ENCODE peak calls at places on chromosomes 2 and 18, in seven cellular contexts. H is BE2C; L is kidney; Q is psoas muscle; A is mucosa of descending colon; V is CD8-positive, alpha-beta memory T cell; U is aorta. K is an unnamed sample.

GRCh38 chr2:73292906-73293533 is 328 bp downstream of the EGR4 start:
- DNase-seq in U (no peak), A (no peak), Q (no peak), H (no peak), V (no peak), L (peak; percentile 71), K (no peak)

GRCh38 chr2:11133238-11133935 is 21.9 kb upstream of the SLC66A3 start:
- DNase-seq in H (no peak), Q (no peak), U (no peak), A (no peak), V (no peak), L (no peak), K (no peak)

GRCh38 chr2:71510196-71510807 is 56.9 kb downstream of the DYSF start:
- DNase-seq in A (peak; percentile 82), V (peak; percentile 64), U (peak; percentile 93), Q (peak; percentile 72), L (peak; percentile 86), H (peak; percentile 64), K (peak; percentile 46)

GRCh38 chr2:135256531-135257258 is 204.6 kb downstream of the RAB3GAP1 start:
- DNase-seq in A (no peak), H (no peak), V (no peak), L (no peak), U (no peak), Q (no peak), K (no peak)

GRCh38 chr2:86249176-86249842 is 50.1 kb downstream of the MRPL35 start:
- DNase-seq in H (peak; percentile 57), A (no peak), L (no peak), V (no peak), Q (no peak), U (no peak), K (no peak)

GRCh38 chr2:215598376-215598975 is 162.6 kb upstream of the FN1 start:
- DNase-seq in A (no peak), V (no peak), L (no peak), H (no peak), U (no peak), Q (no peak), K (no peak)

GRCh38 chr18:26405190-26405781 is 143.1 kb downstream of the KCTD1 start:
- DNase-seq in H (peak; percentile 33), A (peak; percentile 16), U (no peak), L (peak; percentile 76), Q (no peak), V (no peak), K (no peak)

GRCh38 chr2:42010743-42011298 is 37.0 kb upstream of the PKDCC start:
- DNase-seq in U (no peak), A (peak; percentile 25), H (no peak), V (no peak), L (peak; percentile 86), Q (no peak), K (no peak)

GRCh38 chr2:160375802-160376469 is 117.7 kb downstream of the RBMS1 start:
- DNase-seq in A (no peak), Q (no peak), U (no peak), L (no peak), V (no peak), H (no peak), K (no peak)

GRCh38 chr2:159185401-159186130 is 100.9 kb downstream of the WDSUB1 start:
- DNase-seq in U (no peak), V (no peak), L (no peak), H (peak; percentile 46), A (peak; percentile 51), Q (no peak), K (no peak)

GRCh38 chr18:13548944-13549878 is 177.1 kb downstream of the FAM210A start:
- DNase-seq in H (no peak), A (no peak), Q (no peak), V (no peak), L (no peak), U (no peak), K (no peak)

GRCh38 chr2:112615051-112615450 is 30.6 kb downstream of the CHCHD5 start:
- DNase-seq in L (no peak), U (no peak), H (no peak), V (no peak), Q (no peak), A (no peak), K (no peak)

GRCh38 chr2:224885295-224885694 is 157.0 kb downstream of the DOCK10 start:
- DNase-seq in H (no peak), L (no peak), U (no peak), V (no peak), Q (no peak), A (no peak), K (no peak)

GRCh38 chr2:150468350-150468960 is 19.0 kb downstream of the RND3 start:
- DNase-seq in A (no peak), Q (no peak), U (no peak), L (no peak), V (no peak), H (no peak), K (no peak)

GRCh38 chr2:173354073-173354600 is 535 bp upstream of the CDCA7 start:
- DNase-seq in A (no peak), Q (no peak), H (peak; percentile 57), U (no peak), L (no peak), V (no peak), K (no peak)

GRCh38 chr2:85277416-85278158 is 50.2 kb downstream of the TGOLN2 start:
- DNase-seq in U (no peak), L (no peak), Q (peak; percentile 31), A (peak; percentile 34), H (no peak), V (no peak), K (no peak)

GRCh38 chr2:233404227-233404626 is 49.9 kb downstream of the DGKD start:
- DNase-seq in V (peak; percentile 41), L (no peak), Q (no peak), A (peak; percentile 81), H (peak; percentile 50), U (no peak), K (peak; percentile 61)

GRCh38 chr2:80482276-80482675 is 177.7 kb upstream of the LRRTM1 start:
- DNase-seq in L (no peak), Q (no peak), H (no peak), A (no peak), V (no peak), U (no peak), K (no peak)

GRCh38 chr2:38187416-38188127 is 111.6 kb upstream of the CYP1B1 start:
- DNase-seq in L (peak; percentile 77), V (no peak), U (peak; percentile 86), H (no peak), Q (peak; percentile 72), A (peak; percentile 44), K (no peak)

GRCh38 chr2:167294775-167295140 is 406.5 kb downstream of the XIRP2 start:
- DNase-seq in H (no peak), Q (no peak), U (no peak), V (no peak), A (no peak), L (no peak), K (no peak)

GRCh38 chr2:28681216-28681981 is 70.2 kb upstream of the PPP1CB start:
- DNase-seq in V (peak; percentile 29), A (no peak), U (peak; percentile 79), Q (no peak), L (peak; percentile 86), H (no peak), K (peak; percentile 48)

GRCh38 chr2:200469708-200470600 is 39.9 kb downstream of the KCTD18 start:
- DNase-seq in Q (no peak), U (no peak), A (no peak), H (no peak), L (no peak), V (no peak), K (no peak)

GRCh38 chr2:54808642-54809041 is 85.2 kb downstream of the EML6 start:
- DNase-seq in L (no peak), V (no peak), H (no peak), A (no peak), Q (no peak), U (no peak), K (no peak)

GRCh38 chr2:157933549-157933948 is 57.4 kb upstream of the ACVR1 start:
- DNase-seq in V (no peak), A (no peak), U (no peak), L (no peak), H (no peak), Q (no peak), K (no peak)

GRCh38 chr2:190947711-190948251 is 66.2 kb downstream of the STAT1 start:
- DNase-seq in V (no peak), U (no peak), H (no peak), A (no peak), Q (no peak), L (no peak), K (no peak)

GRCh38 chr2:119301413-119301812 is 65.2 kb downstream of the C2orf76 start:
- DNase-seq in H (no peak), Q (no peak), V (no peak), A (no peak), U (no peak), L (no peak), K (no peak)

GRCh38 chr2:168254158-168254935 is 7.0 kb upstream of the STK39 start:
- DNase-seq in H (no peak), L (no peak), U (no peak), V (no peak), Q (no peak), A (no peak), K (no peak)

GRCh38 chr2:67180841-67181240 is 216.3 kb upstream of the ETAA1 start:
- DNase-seq in U (no peak), V (no peak), L (no peak), A (no peak), H (no peak), Q (no peak), K (no peak)
- H3K9me3 ChIP-seq in U (no peaks in the 10 kb centered on the region), V (no peaks in the 10 kb centered on the region), L (no peaks in the 10 kb centered on the region), A (no peaks in the 10 kb centered on the region), H (no peaks in the 10 kb centered on the region), Q (no peaks in the 10 kb centered on the region), K (no peaks in the 10 kb centered on the region)

GRCh38 chr2:234665304-234665703 is 168.4 kb upstream of the ARL4C start:
- DNase-seq in A (no peak), H (no peak), Q (no peak), L (no peak), U (no peak), V (no peak), K (no peak)

GRCh38 chr2:234666911-234667310 is 170.0 kb upstream of the ARL4C start:
- DNase-seq in Q (no peak), L (no peak), H (no peak), V (no peak), A (no peak), U (no peak), K (no peak)

GRCh38 chr2:234661849-234662248 is 165.0 kb upstream of the ARL4C start:
- DNase-seq in V (no peak), A (no peak), L (no peak), U (no peak), Q (no peak), H (no peak), K (no peak)

GRCh38 chr2:234661146-234661545 is 164.3 kb upstream of the ARL4C start:
- DNase-seq in U (no peak), H (no peak), Q (no peak), V (no peak), A (no peak), L (no peak), K (no peak)
- H3K9me3 ChIP-seq in U (peaks cover 2% of the 10 kb centered on the region), H (peaks cover 3% of the 10 kb centered on the region), Q (no peaks in the 10 kb centered on the region), V (no peaks in the 10 kb centered on the region), A (no peaks in the 10 kb centered on the region), L (no peaks in the 10 kb centered on the region), K (no peaks in the 10 kb centered on the region)

GRCh38 chr2:5148392-5149085 is 543.6 kb upstream of the SOX11 start:
- DNase-seq in H (no peak), L (no peak), V (no peak), U (no peak), A (no peak), Q (no peak), K (no peak)
- H3K9me3 ChIP-seq in H (no peaks in the 10 kb centered on the region), L (no peaks in the 10 kb centered on the region), V (no peaks in the 10 kb centered on the region), U (no peaks in the 10 kb centered on the region), A (peaks cover 73% of the 10 kb centered on the region), Q (peaks cover 5% of the 10 kb centered on the region), K (no peaks in the 10 kb centered on the region)

GRCh38 chr2:126945118-126945517 is 46.4 kb downstream of the TEX51 start:
- DNase-seq in A (no peak), L (no peak), Q (no peak), V (no peak), U (no peak), H (peak; percentile 24), K (no peak)
- H3K9me3 ChIP-seq in A (no peaks in the 10 kb centered on the region), L (no peaks in the 10 kb centered on the region), Q (no peaks in the 10 kb centered on the region), V (no peaks in the 10 kb centered on the region), U (peaks cover 2% of the 10 kb centered on the region), H (no peaks in the 10 kb centered on the region), K (no peaks in the 10 kb centered on the region)